ENCODE peak calls at places on chromosome 16, in six cellular contexts. I is T47D, J is D341Med, Y is NCI-H1417 treated with DMSO at 0.1 percent for 48 hours, X is SHP77, H is K562. E is an unnamed sample.

GRCh38 chr16:10992112-10992511 is 47.7 kb downstream of the CLEC16A start:
- DNase-seq in I (no peak), J (no peak), Y (no peak), X (no peak), H (no peak), E (no peak)

GRCh38 chr16:11356573-11357331 is 11.5 kb downstream of the RMI2 start:
- DNase-seq in I (peak), J (peak), Y (no peak), X (peak), H (peak), E (no peak)

GRCh38 chr16:12291989-12292759 is 315.6 kb downstream of the SNX29 start:
- DNase-seq in I (no peak), J (no peak), Y (no peak), X (no peak), H (no peak), E (no peak)

GRCh38 chr16:84643677-84644076 is 4.6 kb upstream of the KLHL36 start:
- DNase-seq in I (no peak), J (no peak), Y (no peak), X (peak), H (no peak), E (no peak)

GRCh38 chr16:85612191-85612800 is 826 bp upstream of the GSE1 start:
- DNase-seq in I (peak), J (peak), Y (no peak), X (peak), H (peak), E (no peak)

GRCh38 chr16:71407731-71408130 is 34.1 kb downstream of the TLE7 start:
- DNase-seq in I (no peak), J (no peak), Y (no peak), X (no peak), H (no peak), E (no peak)

GRCh38 chr16:46929378-46930332 is 43.8 kb downstream of the DNAJA2 start:
- DNase-seq in I (peak), J (peak), Y (no peak), X (peak), H (peak), E (no peak)

GRCh38 chr16:58336332-58337089 is 41.7 kb upstream of the PRSS54 start:
- DNase-seq in I (peak), J (peak), Y (no peak), X (peak), H (peak), E (peak)

GRCh38 chr16:85176541-85177447 is 64.5 kb upstream of the CIBAR2 start:
- DNase-seq in I (no peak), J (no peak), Y (no peak), X (no peak), H (peak), E (no peak)

GRCh38 chr16:82059161-82059982 is 24.3 kb downstream of the HSD17B2 start:
- DNase-seq in I (peak), J (no peak), Y (no peak), X (no peak), H (no peak), E (no peak)

GRCh38 chr16:48215738-48216137 is 28.4 kb upstream of the LONP2 start:
- DNase-seq in I (no peak), J (no peak), Y (no peak), X (no peak), H (no peak), E (no peak)

E was measured in NCI-H2081 treated with DMSO at 0.1 percent for 48 hours.